ENCODE peak calls at places on chromosomes 6 and 20, in four cellular contexts. Y is left lung; Z is astrocyte; D is CD8-positive, alpha-beta T cell. C is an unnamed sample.

GRCh38 chr20:47464380-47465101 is 37.1 kb upstream of the NCOA3 start:
- DNase-seq in Y (no peak), Z (peak), D (no peak), C (peak)

GRCh38 chr6:170027111-170028043 is 263.5 kb downstream of the DLL1 start:
- DNase-seq in Y (peak), Z (no peak), D (no peak), C (no peak)

GRCh38 chr6:14816106-14816864 is 429.6 kb upstream of the JARID2 start:
- DNase-seq in Y (no peak), Z (peak), D (no peak), C (peak)

GRCh38 chr20:17743677-17744076 is 43.9 kb downstream of the BANF2 start:
- DNase-seq in Y (no peak), Z (no peak), D (no peak), C (no peak)

GRCh38 chr6:101396552-101397173 is 3.2 kb downstream of the GRIK2 start:
- DNase-seq in Y (no peak), Z (peak), D (no peak), C (peak)

GRCh38 chr20:2688041-2688591 is 4.5 kb upstream of the EBF4 start:
- DNase-seq in Y (peak), Z (no peak), D (peak), C (no peak)

GRCh38 chr6:48307583-48307982 is 196.6 kb upstream of the PTCHD4 start:
- DNase-seq in Y (no peak), Z (no peak), D (no peak), C (no peak)

GRCh38 chr20:23366384-23366783 is 4.4 kb downstream of the GZF1 start:
- DNase-seq in Y (no peak), Z (no peak), D (no peak), C (no peak)

GRCh38 chr6:29107758-29108157 is at the start of gene OR2J3:
- DNase-seq in Y (no peak), Z (no peak), D (no peak), C (no peak)

GRCh38 chr20:5214826-5215225 is 88.0 kb downstream of the CDS2 start:
- DNase-seq in Y (no peak), Z (no peak), D (no peak), C (no peak)

GRCh38 chr20:38864662-38865061 is 59.2 kb downstream of the PPP1R16B start:
- DNase-seq in Y (no peak), Z (no peak), D (no peak), C (no peak)

GRCh38 chr6:148157841-148158240 is 184.8 kb upstream of the SASH1 start:
- DNase-seq in Y (no peak), Z (no peak), D (no peak), C (no peak)

GRCh38 chr20:34069341-34070078 is 42.5 kb downstream of the EIF2S2 start:
- DNase-seq in Y (no peak), Z (peak), D (peak), C (peak)

GRCh38 chr6:45590225-45590624 is 212.5 kb upstream of the SUPT3H start:
- DNase-seq in Y (no peak), Z (peak), D (no peak), C (no peak)

GRCh38 chr6:154974485-154975149 is 20.5 kb upstream of the TIAM2 start:
- DNase-seq in Y (no peak), Z (no peak), D (no peak), C (no peak)

GRCh38 chr20:5410450-5410849 is 93.7 kb upstream of the PROKR2 start:
- DNase-seq in Y (no peak), Z (no peak), D (no peak), C (no peak)

GRCh38 chr6:131135244-131136020 is at the start of gene AKAP7:
- DNase-seq in Y (peak), Z (peak), D (peak), C (peak)

GRCh38 chr6:781350-781961 is 88.5 kb upstream of the EXOC2 start:
- DNase-seq in Y (no peak), Z (no peak), D (no peak), C (no peak)

GRCh38 chr6:153083869-153084268 is 47.2 kb downstream of the RGS17 start:
- DNase-seq in Y (no peak), Z (no peak), D (no peak), C (no peak)

GRCh38 chr20:53445276-53445675 is 148.4 kb downstream of the ZNF217 start:
- DNase-seq in Y (no peak), Z (peak), D (no peak), C (no peak)

GRCh38 chr6:35687658-35688604 is 784 bp downstream of the FKBP5 start:
- DNase-seq in Y (peak), Z (peak), D (peak), C (peak)

GRCh38 chr6:75501756-75502155 is 8.2 kb upstream of the FILIP1 start:
- DNase-seq in Y (no peak), Z (no peak), D (no peak), C (no peak)

GRCh38 chr6:78799682-78800081 is 67.7 kb upstream of the IRAK1BP1 start:
- DNase-seq in Y (no peak), Z (no peak), D (no peak), C (no peak)

GRCh38 chr6:20542927-20543602 is 8.8 kb downstream of the CDKAL1 start:
- DNase-seq in Y (no peak), Z (peak), D (no peak), C (no peak)

GRCh38 chr6:24908555-24908954 is 27.2 kb downstream of the RIPOR2 start:
- DNase-seq in Y (no peak), Z (no peak), D (no peak), C (no peak)

GRCh38 chr6:25041676-25042598 is 106.2 kb upstream of the RIPOR2 start:
- DNase-seq in Y (no peak), Z (no peak), D (peak), C (no peak)

GRCh38 chr6:167678102-167679101 is 148.3 kb upstream of the AFDN start:
- DNase-seq in Y (no peak), Z (no peak), D (no peak), C (no peak)

GRCh38 chr20:44728835-44729342 is 13.7 kb downstream of the CCN5 start:
- DNase-seq in Y (peak), Z (peak), D (no peak), C (no peak)

GRCh38 chr6:3311798-3312197 is 53.1 kb downstream of the PSMG4 start:
- DNase-seq in Y (no peak), Z (no peak), D (no peak), C (peak)

GRCh38 chr20:41575412-41575811 is 42.8 kb downstream of the CHD6 start:
- DNase-seq in Y (no peak), Z (no peak), D (no peak), C (no peak)

GRCh38 chr6:54315692-54316091 is 7.5 kb downstream of the TINAG start:
- DNase-seq in Y (no peak), Z (no peak), D (no peak), C (no peak)

GRCh38 chr20:35621560-35621946 is 5.9 kb downstream of the SPAG4 start:
- DNase-seq in Y (no peak), Z (no peak), D (no peak), C (no peak)
- H3K4me3 ChIP-seq in Y (no peak), Z (no peak), D (no peak), C (no peak)

GRCh38 chr6:44203955-44204354 is 12.8 kb upstream of the MYMX start:
- DNase-seq in Y (no peak), Z (no peak), D (no peak), C (no peak)

GRCh38 chr6:44201200-44201599 is 15.5 kb upstream of the MYMX start:
- DNase-seq in Y (no peak), Z (no peak), D (no peak), C (no peak)

GRCh38 chr6:44202972-44203750 is 13.6 kb upstream of the MYMX start:
- DNase-seq in Y (no peak), Z (no peak), D (no peak), C (no peak)

GRCh38 chr6:44201638-44202303 is 15.0 kb upstream of the MYMX start:
- DNase-seq in Y (no peak), Z (no peak), D (no peak), C (peak)

GRCh38 chr6:44202332-44202971 is 14.3 kb upstream of the MYMX start:
- DNase-seq in Y (no peak), Z (no peak), D (no peak), C (no peak)
- H3K4me3 ChIP-seq in Y (no peak), Z (no peak), D (no peak), C (no peak)

GRCh38 chr20:63565021-63565698 is 8.9 kb downstream of the HELZ2 start:
- DNase-seq in Y (no peak), Z (no peak), D (peak), C (no peak)
- H3K4me3 ChIP-seq in Y (no peak), Z (no peak), D (no peak), C (no peak)

GRCh38 chr20:62175711-62176110 is 7.1 kb upstream of the MTG2 start:
- DNase-seq in Y (peak), Z (no peak), D (no peak), C (no peak)
- H3K4me3 ChIP-seq in Y (no peak), Z (no peak), D (no peak), C (no peak)

DNA sequence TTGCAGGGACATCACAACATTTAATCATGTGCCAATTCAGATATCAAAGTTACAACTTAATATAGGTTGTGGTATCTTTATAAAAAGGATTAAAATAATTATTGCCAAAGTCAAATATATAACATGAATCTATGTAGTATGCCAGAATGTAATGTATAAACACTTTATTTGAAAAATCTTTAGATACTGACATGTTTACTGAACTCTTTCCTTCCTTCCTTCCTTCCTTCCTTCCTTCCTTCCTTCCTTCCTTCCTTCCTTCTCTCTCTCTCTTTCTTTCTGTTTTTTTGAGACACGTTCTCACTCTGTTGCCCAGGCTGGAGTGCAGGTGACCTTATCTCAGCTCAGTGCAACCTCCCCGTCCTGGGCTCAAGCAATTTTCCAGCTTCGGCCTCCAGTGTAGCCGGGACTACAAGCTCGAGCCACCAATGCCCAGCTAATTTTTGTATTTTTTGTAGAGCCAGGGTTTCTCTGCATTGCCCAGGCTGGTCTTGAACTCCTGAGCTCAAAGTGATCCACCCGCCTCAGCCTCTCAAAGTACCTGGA is 496.8 kb upstream of the CITED2 start:
- DNase-seq in Y (no peak), Z (no peak), D (no peak), C (no peak)
- H3K4me3 ChIP-seq in Y (no peak), Z (no peak), D (no peak), C (no peak)

GRCh38 chr6:56640374-56640773 is 2.3 kb downstream of the DST start:
- DNase-seq in Y (no peak), Z (no peak), D (no peak), C (no peak)

GRCh38 chr6:56642366-56643261 is at the start of gene DST:
- DNase-seq in Y (no peak), Z (peak), D (no peak), C (no peak)

GRCh38 chr6:56638760-56639159 is 3.9 kb downstream of the DST start:
- DNase-seq in Y (no peak), Z (no peak), D (no peak), C (no peak)

GRCh38 chr6:56643379-56644089 is 845 bp upstream of the DST start:
- DNase-seq in Y (no peak), Z (no peak), D (no peak), C (no peak)

GRCh38 chr6:56637640-56638039 is 5.0 kb downstream of the DST start:
- DNase-seq in Y (no peak), Z (peak), D (no peak), C (no peak)
- H3K4me3 ChIP-seq in Y (no peak), Z (no peak), D (no peak), C (no peak)

GRCh38 chr6:89500486-89501020 is 67.6 kb downstream of the ANKRD6 start:
- DNase-seq in Y (no peak), Z (no peak), D (no peak), C (no peak)
- H3K4me3 ChIP-seq in Y (no peak), Z (no peak), D (no peak), C (no peak)

DNA sequence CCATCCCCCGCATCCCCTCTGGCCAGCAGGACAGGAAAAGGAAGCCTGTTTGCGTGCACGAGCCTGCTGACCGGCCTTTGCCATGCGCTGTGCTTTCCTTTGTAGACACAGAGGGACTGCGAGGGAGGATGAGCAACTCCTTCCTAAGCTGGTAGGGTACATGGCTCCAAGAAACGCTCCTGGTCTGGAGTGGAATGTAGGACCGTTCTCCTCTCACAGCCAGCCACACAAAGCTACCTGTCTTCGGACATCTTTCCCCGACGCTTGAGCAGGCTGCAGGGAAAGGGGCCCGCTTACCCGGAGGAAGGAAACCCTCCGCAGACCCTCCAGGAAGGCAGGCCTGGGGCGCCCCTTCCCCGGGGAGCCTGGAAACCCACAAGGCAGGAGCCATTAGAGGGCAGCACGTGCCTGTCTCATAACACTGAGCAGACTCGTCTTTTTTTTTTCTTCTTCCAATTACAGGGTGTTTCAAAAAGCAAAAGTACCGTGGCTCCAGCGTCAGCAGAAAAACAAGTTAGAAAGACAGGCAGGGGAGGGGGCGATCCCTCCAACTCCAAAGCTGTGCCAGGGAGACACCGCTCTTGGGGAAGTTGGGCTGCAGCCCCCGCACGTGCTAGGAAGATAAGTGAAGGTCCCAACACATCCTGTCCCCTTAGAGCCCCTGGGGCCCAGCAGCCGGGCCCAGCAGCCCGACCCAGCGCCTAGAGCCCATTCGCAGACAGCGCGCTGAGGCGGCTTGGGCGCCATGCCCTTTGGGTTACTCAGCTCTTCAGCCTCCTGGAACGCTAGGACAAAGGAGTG is 136.0 kb downstream of the LY86 start:
- DNase-seq in Y (peak), Z (peak), D (peak), C (peak)
- H3K4me3 ChIP-seq in Y (peak), Z (peak), D (peak), C (no peak)

GRCh38 chr6:150690681-150691080 is 91.0 kb downstream of the PLEKHG1 start:
- DNase-seq in Y (no peak), Z (no peak), D (no peak), C (no peak)
- H3K4me3 ChIP-seq in Y (no peak), Z (no peak), D (no peak), C (no peak)

C was measured in lower leg skin.